ENCODE peak calls at places on chromosomes 13 and 19, in six cellular contexts. U is foreskin fibroblast, J is glutamatergic neuron, K is germinal center, I is Right ventricle myocardium superior, W is fibroblast of the conjunctiva. T is an unnamed sample.

GRCh38 chr13:28161370-28161769 is 23.0 kb downstream of the PAN3 start:
- DNase-seq in U (no peak), J (no peak), K (no peak), I (no peak), W (no peak), T (no peak)

GRCh38 chr13:93535256-93535655 is 308.6 kb downstream of the GPC6 start:
- DNase-seq in U (peak), J (no peak), K (no peak), I (no peak), W (no peak), T (no peak)

GRCh38 chr13:66138172-66138811 is 1091.8 kb downstream of the PCDH9 start:
- DNase-seq in U (no peak), J (no peak), K (peak), I (no peak), W (no peak), T (no peak)

GRCh38 chr19:55552620-55553019 is 7.3 kb upstream of the SBK3 start:
- DNase-seq in U (peak), J (no peak), K (no peak), I (no peak), W (peak), T (peak)

GRCh38 chr13:113850722-113851479 is 13.0 kb downstream of the GAS6 start:
- DNase-seq in U (no peak), J (no peak), K (no peak), I (no peak), W (no peak), T (no peak)

GRCh38 chr19:47099576-47100050 is 14.0 kb downstream of the ZC3H4 start:
- DNase-seq in U (no peak), J (no peak), K (no peak), I (no peak), W (no peak), T (no peak)

GRCh38 chr13:94620286-94620896 is 18.7 kb downstream of the GPR180 start:
- DNase-seq in U (no peak), J (peak), K (peak), I (no peak), W (no peak), T (no peak)

GRCh38 chr13:46961719-46962118 is 64.9 kb upstream of the HTR2A start:
- DNase-seq in U (peak), J (no peak), K (no peak), I (no peak), W (peak), T (peak)

GRCh38 chr13:99859178-99860177 is 112.1 kb downstream of the ZIC5 start:
- DNase-seq in U (no peak), J (no peak), K (no peak), I (no peak), W (no peak), T (no peak)

GRCh38 chr19:33388817-33389573 is 15.5 kb downstream of the CEBPG start:
- DNase-seq in U (no peak), J (peak), K (no peak), I (peak), W (no peak), T (no peak)

GRCh38 chr19:19674315-19674714 is 5.7 kb downstream of the ZNF101 start:
- DNase-seq in U (no peak), J (no peak), K (no peak), I (no peak), W (no peak), T (no peak)

GRCh38 chr13:32426981-32427851 is 714 bp downstream of the N4BP2L1 start:
- DNase-seq in U (no peak), J (peak), K (peak), I (peak), W (no peak), T (no peak)

GRCh38 chr19:40954573-40954972 is 36.5 kb upstream of the CYP2B6 start:
- DNase-seq in U (no peak), J (peak), K (no peak), I (no peak), W (no peak), T (no peak)

GRCh38 chr13:81639984-81640582 is 1299.2 kb upstream of the SPRY2 start:
- DNase-seq in U (no peak), J (peak), K (no peak), I (no peak), W (no peak), T (no peak)

GRCh38 chr19:43538922-43539321 is 5.9 kb downstream of the ZNF575 start:
- DNase-seq in U (no peak), J (no peak), K (no peak), I (no peak), W (no peak), T (no peak)

GRCh38 chr13:98299954-98300350 is 122.9 kb upstream of the RNF113B start:
- DNase-seq in U (no peak), J (no peak), K (no peak), I (no peak), W (peak), T (no peak)

GRCh38 chr13:100584901-100585300 is 3.7 kb downstream of the GGACT start:
- DNase-seq in U (no peak), J (no peak), K (no peak), I (no peak), W (no peak), T (peak)

GRCh38 chr13:97226788-97227627 is 4.9 kb downstream of the MBNL2 start:
- DNase-seq in U (no peak), J (no peak), K (no peak), I (no peak), W (no peak), T (no peak)

GRCh38 chr19:1840541-1841115 is 7.7 kb downstream of the REXO1 start:
- DNase-seq in U (no peak), J (peak), K (no peak), I (peak), W (no peak), T (no peak)

GRCh38 chr13:44660050-44660449 is 83.9 kb upstream of the TSC22D1 start:
- DNase-seq in U (no peak), J (no peak), K (no peak), I (no peak), W (no peak), T (no peak)

GRCh38 chr19:44202470-44202869 is 9.9 kb upstream of the ZNF227 start:
- DNase-seq in U (peak), J (no peak), K (no peak), I (no peak), W (peak), T (no peak)

GRCh38 chr13:110340812-110341444 is 33.8 kb downstream of the COL4A2 start:
- DNase-seq in U (peak), J (no peak), K (no peak), I (peak), W (no peak), T (no peak)

GRCh38 chr13:97539651-97540230 is 105.8 kb downstream of the RAP2A start:
- DNase-seq in U (no peak), J (no peak), K (no peak), I (no peak), W (peak), T (no peak)

GRCh38 chr19:35144600-35145436 is 1.8 kb downstream of the FXYD7 start:
- DNase-seq in U (no peak), J (peak), K (no peak), I (no peak), W (no peak), T (no peak)

GRCh38 chr13:76965759-76966421 is 17.6 kb downstream of the ACOD1 start:
- DNase-seq in U (peak), J (no peak), K (no peak), I (peak), W (peak), T (peak)

GRCh38 chr13:27997904-27998522 is 9.5 kb upstream of the URAD start:
- DNase-seq in U (peak), J (peak), K (peak), I (no peak), W (peak), T (no peak)

GRCh38 chr13:73792796-73793195 is 341.4 kb downstream of the KLF12 start:
- DNase-seq in U (no peak), J (no peak), K (no peak), I (no peak), W (no peak), T (no peak)

GRCh38 chr13:28413999-28414398 is 80.9 kb downstream of the FLT1 start:
- DNase-seq in U (no peak), J (no peak), K (no peak), I (no peak), W (no peak), T (no peak)

GRCh38 chr19:48994035-48994386 is 324 bp downstream of the RUVBL2 start:
- DNase-seq in U (no peak), J (no peak), K (no peak), I (no peak), W (no peak), T (no peak)

GRCh38 chr13:40432018-40432978 is 234.1 kb downstream of the FOXO1 start:
- DNase-seq in U (no peak), J (no peak), K (peak), I (no peak), W (no peak), T (no peak)

GRCh38 chr19:56637976-56638555 is 4.9 kb upstream of the SMIM17 start:
- DNase-seq in U (peak), J (no peak), K (peak), I (peak), W (peak), T (peak)

GRCh38 chr13:72463561-72463960 is 263.9 kb downstream of the MZT1 start:
- DNase-seq in U (no peak), J (no peak), K (no peak), I (no peak), W (no peak), T (peak)

GRCh38 chr13:109088528-109088927 is 459.1 kb downstream of the MYO16 start:
- DNase-seq in U (no peak), J (peak), K (no peak), I (no peak), W (no peak), T (no peak)

GRCh38 chr13:63944896-63945295 is 2529.2 kb upstream of the PCDH20 start:
- DNase-seq in U (no peak), J (no peak), K (no peak), I (no peak), W (no peak), T (no peak)

GRCh38 chr13:25733696-25734435 is 317.9 kb downstream of the SHISA2 start:
- DNase-seq in U (no peak), J (no peak), K (no peak), I (no peak), W (no peak), T (no peak)

GRCh38 chr13:59747529-59747928 is 416.2 kb downstream of the DIAPH3 start:
- DNase-seq in U (no peak), J (no peak), K (no peak), I (no peak), W (no peak), T (no peak)

GRCh38 chr19:48495391-48495790 is 16.2 kb downstream of the LMTK3 start:
- DNase-seq in U (peak), J (no peak), K (no peak), I (no peak), W (no peak), T (no peak)